ENCODE peak calls at places on chromosomes 5 and 9, in seven cellular contexts. One of them, this sample, is unnamed.

GRCh38 chr5:86596476-86596875 is 21.3 kb upstream of the COX7C start:
- DNase-seq in body of pancreas: no peak
- DNase-seq in breast epithelium: no peak
- DNase-seq in sigmoid colon: no peak
- DNase-seq in Peyer's patch: no peak
- DNase-seq in tibial nerve: no peak
- DNase-seq in thyroid gland: no peak
- DNase-seq in this sample: no peak

GRCh38 chr5:115377468-115378217 is 81.2 kb upstream of the CCDC112 start:
- DNase-seq in thyroid gland: no peak
- DNase-seq in Peyer's patch: no peak
- DNase-seq in sigmoid colon: no peak
- DNase-seq in body of pancreas: no peak
- DNase-seq in breast epithelium: no peak
- DNase-seq in tibial nerve: no peak
- DNase-seq in this sample: peak

GRCh38 chr9:98085955-98086354 is 29.4 kb downstream of the NANS start:
- DNase-seq in sigmoid colon: no peak
- DNase-seq in Peyer's patch: no peak
- DNase-seq in thyroid gland: peak
- DNase-seq in tibial nerve: no peak
- DNase-seq in body of pancreas: no peak
- DNase-seq in breast epithelium: no peak
- DNase-seq in this sample: no peak

GRCh38 chr5:25393321-25393720 is 748.5 kb upstream of the CDH10 start:
- DNase-seq in sigmoid colon: no peak
- DNase-seq in body of pancreas: no peak
- DNase-seq in tibial nerve: no peak
- DNase-seq in breast epithelium: no peak
- DNase-seq in thyroid gland: no peak
- DNase-seq in Peyer's patch: no peak
- DNase-seq in this sample: no peak

GRCh38 chr9:7008411-7008810 is 250.6 kb downstream of the KDM4C start:
- DNase-seq in breast epithelium: no peak
- DNase-seq in thyroid gland: no peak
- DNase-seq in Peyer's patch: no peak
- DNase-seq in tibial nerve: no peak
- DNase-seq in body of pancreas: peak
- DNase-seq in sigmoid colon: no peak
- DNase-seq in this sample: no peak

GRCh38 chr5:160938532-160938931 is 86.5 kb upstream of the ATP10B start:
- DNase-seq in body of pancreas: peak
- DNase-seq in breast epithelium: no peak
- DNase-seq in tibial nerve: no peak
- DNase-seq in sigmoid colon: no peak
- DNase-seq in thyroid gland: peak
- DNase-seq in Peyer's patch: no peak
- DNase-seq in this sample: no peak

GRCh38 chr9:17009071-17009470 is 125.8 kb upstream of the CNTLN start:
- DNase-seq in sigmoid colon: no peak
- DNase-seq in Peyer's patch: no peak
- DNase-seq in tibial nerve: no peak
- DNase-seq in breast epithelium: no peak
- DNase-seq in thyroid gland: no peak
- DNase-seq in body of pancreas: no peak
- DNase-seq in this sample: no peak

GRCh38 chr9:114451707-114452031 is 53.6 kb downstream of the WHRN start:
- DNase-seq in body of pancreas: no peak
- DNase-seq in sigmoid colon: no peak
- DNase-seq in breast epithelium: no peak
- DNase-seq in thyroid gland: no peak
- DNase-seq in Peyer's patch: no peak
- DNase-seq in tibial nerve: no peak
- DNase-seq in this sample: no peak

GRCh38 chr5:116209166-116209565 is 124.3 kb downstream of the COMMD10 start:
- DNase-seq in body of pancreas: no peak
- DNase-seq in Peyer's patch: no peak
- DNase-seq in sigmoid colon: no peak
- DNase-seq in breast epithelium: no peak
- DNase-seq in thyroid gland: no peak
- DNase-seq in tibial nerve: no peak
- DNase-seq in this sample: no peak

GRCh38 chr5:128290152-128290858 is 206.7 kb downstream of the SLC12A2 start:
- DNase-seq in Peyer's patch: no peak
- DNase-seq in tibial nerve: no peak
- DNase-seq in body of pancreas: no peak
- DNase-seq in breast epithelium: no peak
- DNase-seq in thyroid gland: no peak
- DNase-seq in sigmoid colon: no peak
- DNase-seq in this sample: no peak

GRCh38 chr5:138096363-138096762 is 12.5 kb downstream of the WNT8A start:
- DNase-seq in Peyer's patch: no peak
- DNase-seq in tibial nerve: no peak
- DNase-seq in sigmoid colon: no peak
- DNase-seq in breast epithelium: no peak
- DNase-seq in thyroid gland: no peak
- DNase-seq in body of pancreas: no peak
- DNase-seq in this sample: no peak

GRCh38 chr5:158414780-158415179 is 555.8 kb upstream of the CLINT1 start:
- DNase-seq in sigmoid colon: no peak
- DNase-seq in body of pancreas: no peak
- DNase-seq in Peyer's patch: no peak
- DNase-seq in tibial nerve: no peak
- DNase-seq in breast epithelium: no peak
- DNase-seq in thyroid gland: no peak
- DNase-seq in this sample: no peak

GRCh38 chr9:126166866-126167265 is 159.8 kb upstream of the MVB12B start:
- DNase-seq in sigmoid colon: no peak
- DNase-seq in breast epithelium: no peak
- DNase-seq in tibial nerve: no peak
- DNase-seq in body of pancreas: no peak
- DNase-seq in Peyer's patch: no peak
- DNase-seq in thyroid gland: no peak
- DNase-seq in this sample: no peak

GRCh38 chr5:91586232-91586631 is 203.1 kb upstream of the ARRDC3 start:
- DNase-seq in Peyer's patch: no peak
- DNase-seq in breast epithelium: no peak
- DNase-seq in thyroid gland: no peak
- DNase-seq in tibial nerve: no peak
- DNase-seq in body of pancreas: no peak
- DNase-seq in sigmoid colon: no peak
- DNase-seq in this sample: no peak

GRCh38 chr5:107885601-107886000 is 214.9 kb upstream of the EFNA5 start:
- DNase-seq in tibial nerve: no peak
- DNase-seq in body of pancreas: no peak
- DNase-seq in sigmoid colon: no peak
- DNase-seq in Peyer's patch: no peak
- DNase-seq in thyroid gland: no peak
- DNase-seq in breast epithelium: no peak
- DNase-seq in this sample: no peak

GRCh38 chr9:137318976-137319375 is 16.9 kb upstream of the NRARP start:
- DNase-seq in sigmoid colon: peak
- DNase-seq in tibial nerve: no peak
- DNase-seq in breast epithelium: peak
- DNase-seq in Peyer's patch: no peak
- DNase-seq in body of pancreas: peak
- DNase-seq in thyroid gland: peak
- DNase-seq in this sample: no peak

GRCh38 chr5:167378894-167379723 is 912.3 kb upstream of the WWC1 start:
- DNase-seq in thyroid gland: peak
- DNase-seq in tibial nerve: no peak
- DNase-seq in breast epithelium: no peak
- DNase-seq in body of pancreas: no peak
- DNase-seq in Peyer's patch: no peak
- DNase-seq in sigmoid colon: no peak
- DNase-seq in this sample: no peak

GRCh38 chr9:121883281-121884056 is 209.6 kb downstream of the TTLL11 start:
- DNase-seq in thyroid gland: no peak
- DNase-seq in tibial nerve: no peak
- DNase-seq in body of pancreas: no peak
- DNase-seq in Peyer's patch: no peak
- DNase-seq in sigmoid colon: no peak
- DNase-seq in breast epithelium: no peak
- DNase-seq in this sample: no peak

GRCh38 chr9:78235296-78235770 is 542 bp upstream of the CEP78 start:
- DNase-seq in sigmoid colon: no peak
- DNase-seq in breast epithelium: no peak
- DNase-seq in Peyer's patch: no peak
- DNase-seq in thyroid gland: peak
- DNase-seq in body of pancreas: no peak
- DNase-seq in tibial nerve: no peak
- DNase-seq in this sample: peak

GRCh38 chr9:85522459-85523092 is 219.2 kb downstream of the AGTPBP1 start:
- DNase-seq in body of pancreas: no peak
- DNase-seq in thyroid gland: peak
- DNase-seq in tibial nerve: no peak
- DNase-seq in Peyer's patch: no peak
- DNase-seq in breast epithelium: no peak
- DNase-seq in sigmoid colon: no peak
- DNase-seq in this sample: no peak

DNA sequence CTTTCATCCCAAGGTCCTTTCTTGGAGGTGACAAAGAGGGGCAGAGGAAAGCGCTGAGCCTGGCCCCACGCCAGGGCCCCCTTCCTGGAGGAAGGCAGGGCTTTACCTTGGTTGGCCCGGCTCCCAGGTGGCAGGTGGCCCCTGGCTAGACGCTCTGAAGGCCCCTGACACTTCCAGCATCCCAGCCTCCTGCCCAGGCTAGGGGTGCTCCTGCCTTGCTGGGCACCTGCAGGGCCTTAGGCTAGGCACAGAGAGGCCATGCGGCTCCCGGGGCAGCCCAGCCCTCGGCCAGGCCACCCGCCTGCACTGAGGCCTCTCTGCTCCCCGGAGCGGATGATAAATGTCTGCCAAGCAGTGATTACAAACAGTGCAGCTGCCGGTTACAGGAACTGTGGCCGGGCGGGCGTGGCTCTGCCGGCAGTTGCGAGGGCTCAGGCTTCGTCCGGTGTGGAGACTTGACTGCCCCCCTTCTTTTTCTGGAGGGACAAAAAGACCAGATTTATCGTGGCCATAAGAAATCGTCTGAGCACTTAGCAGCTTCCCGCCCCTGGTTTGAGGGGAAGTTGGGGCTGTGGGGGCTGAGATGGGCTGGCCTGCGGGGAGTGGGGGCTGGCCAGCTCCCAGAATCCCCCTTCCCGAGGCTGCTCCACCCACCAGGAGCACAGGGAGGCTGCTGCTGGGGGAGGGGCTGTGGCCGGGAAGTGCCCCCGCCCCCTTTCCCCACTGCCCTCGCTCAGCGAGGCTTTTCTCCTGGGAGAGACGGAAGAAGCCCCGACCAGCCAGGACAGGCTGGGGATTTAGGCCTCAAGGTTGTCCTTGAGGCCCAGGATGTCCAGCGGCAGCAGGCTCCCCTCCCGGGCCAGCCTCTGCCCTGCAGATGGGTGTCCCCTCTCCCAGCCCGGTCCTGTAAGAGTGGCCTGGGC is 31.6 kb upstream of the UBAC1 start:
- DNase-seq in thyroid gland: peak
- DNase-seq in Peyer's patch: peak
- DNase-seq in body of pancreas: peak
- DNase-seq in breast epithelium: peak
- DNase-seq in tibial nerve: peak
- DNase-seq in sigmoid colon: peak
- DNase-seq in this sample: peak
- TF ChIP-seq POLR2A in thyroid gland: no peak
- TF ChIP-seq POLR2A in Peyer's patch: no peak
- TF ChIP-seq POLR2A in body of pancreas: peak
- TF ChIP-seq POLR2A in breast epithelium: no peak
- TF ChIP-seq POLR2A in tibial nerve: no peak
- TF ChIP-seq POLR2A in sigmoid colon: no peak
- TF ChIP-seq POLR2A in this sample: no peak

GRCh38 chr9:15837079-15837679 is 284.3 kb downstream of the CCDC171 start:
- DNase-seq in tibial nerve: no peak
- DNase-seq in thyroid gland: peak
- DNase-seq in body of pancreas: no peak
- DNase-seq in Peyer's patch: no peak
- DNase-seq in breast epithelium: no peak
- DNase-seq in sigmoid colon: no peak
- DNase-seq in this sample: peak

GRCh38 chr9:15831384-15831783 is 278.5 kb downstream of the CCDC171 start:
- DNase-seq in sigmoid colon: no peak
- DNase-seq in thyroid gland: no peak
- DNase-seq in body of pancreas: no peak
- DNase-seq in breast epithelium: no peak
- DNase-seq in Peyer's patch: no peak
- DNase-seq in tibial nerve: no peak
- DNase-seq in this sample: no peak

DNA sequence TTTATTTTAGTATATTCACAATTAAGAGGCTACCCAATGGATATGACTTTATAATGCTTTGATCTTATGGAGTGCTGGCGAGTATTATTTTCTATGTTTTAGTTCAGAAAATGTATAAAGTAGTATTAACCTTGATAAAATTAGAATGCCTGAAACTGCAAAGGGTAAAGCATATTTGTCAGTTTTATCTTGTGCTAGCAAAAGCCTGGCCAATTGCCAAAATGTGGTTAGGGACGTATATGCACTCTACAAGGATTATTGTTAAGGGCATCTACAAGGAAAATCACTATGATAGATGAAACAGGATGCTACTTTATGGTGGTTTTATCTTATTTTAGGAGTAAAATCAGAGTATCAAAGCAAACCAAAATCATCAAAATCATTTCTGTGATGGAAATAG is 281.7 kb downstream of the CCDC171 start:
- DNase-seq in Peyer's patch: no peak
- DNase-seq in breast epithelium: no peak
- DNase-seq in thyroid gland: no peak
- DNase-seq in tibial nerve: no peak
- DNase-seq in body of pancreas: peak
- DNase-seq in sigmoid colon: no peak
- DNase-seq in this sample: peak
- TF ChIP-seq POLR2A in Peyer's patch: no peak
- TF ChIP-seq POLR2A in breast epithelium: no peak
- TF ChIP-seq POLR2A in thyroid gland: no peak
- TF ChIP-seq POLR2A in tibial nerve: no peak
- TF ChIP-seq POLR2A in body of pancreas: no peak
- TF ChIP-seq POLR2A in sigmoid colon: no peak
- TF ChIP-seq POLR2A in this sample: no peak

GRCh38 chr5:95554647-95555548 is at the start of the genes ARSK and SKIC3:
- DNase-seq in tibial nerve: peak
- DNase-seq in body of pancreas: peak
- DNase-seq in thyroid gland: peak
- DNase-seq in sigmoid colon: peak
- DNase-seq in breast epithelium: peak
- DNase-seq in Peyer's patch: peak
- DNase-seq in this sample: peak
- TF ChIP-seq POLR2A in tibial nerve: peak
- TF ChIP-seq POLR2A in body of pancreas: peak
- TF ChIP-seq POLR2A in thyroid gland: no peak
- TF ChIP-seq POLR2A in sigmoid colon: peak
- TF ChIP-seq POLR2A in breast epithelium: no peak
- TF ChIP-seq POLR2A in Peyer's patch: peak
- TF ChIP-seq POLR2A in this sample: peak

DNA sequence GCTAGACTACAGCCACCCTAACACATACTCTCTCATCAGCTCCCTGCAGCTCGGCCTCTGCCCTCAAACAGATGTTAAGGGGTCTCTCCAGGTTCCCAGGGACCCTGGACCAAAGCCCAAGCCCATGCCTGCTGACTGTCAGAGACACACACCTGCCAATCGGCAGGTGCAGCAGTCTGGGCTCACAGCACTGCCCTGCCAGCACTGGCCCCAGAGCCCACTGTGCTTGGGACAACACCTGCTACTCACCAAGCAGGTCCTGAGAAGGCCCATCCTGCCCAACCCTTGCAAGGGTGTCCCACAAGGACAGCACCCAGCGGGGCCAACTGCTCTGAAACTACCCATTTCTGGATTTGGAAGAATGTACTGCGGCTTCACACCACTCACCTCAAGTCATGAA is 20.2 kb upstream of the ZDHHC11 start:
- DNase-seq in Peyer's patch: no peak
- DNase-seq in breast epithelium: no peak
- DNase-seq in sigmoid colon: no peak
- DNase-seq in tibial nerve: no peak
- DNase-seq in thyroid gland: no peak
- DNase-seq in body of pancreas: no peak
- DNase-seq in this sample: no peak
- TF ChIP-seq POLR2A in Peyer's patch: no peak
- TF ChIP-seq POLR2A in breast epithelium: no peak
- TF ChIP-seq POLR2A in sigmoid colon: no peak
- TF ChIP-seq POLR2A in tibial nerve: no peak
- TF ChIP-seq POLR2A in thyroid gland: no peak
- TF ChIP-seq POLR2A in body of pancreas: no peak
- TF ChIP-seq POLR2A in this sample: no peak